ENCODE peak calls at places on chromosome 14, in six cellular contexts. E is GM10248; H is coronary artery; T is B cell; Y is heart left ventricle; Q is activated T-helper 1 cell treated with anti-CD3 and anti-CD28 coated beads, Interleukin-12 subunit alpha, Interleukin-12 subunit beta, Interleukin-2, Interleukin-4 antibody, amounts not matched to agents 30 ng/mL and 10 ng/mL and 1 ng/mL, durations not matched to agents 14 hours and 24 hours and 36 hours. O is an unnamed sample.

GRCh38 chr14:53900499-53900898 is 56.1 kb downstream of the BMP4 start:
- DNase-seq in H (no peak), T (no peak), E (no peak), Y (peak; percentile 67), Q (no peak), O (no peak)

GRCh38 chr14:20652996-20653975 is 11.8 kb upstream of the OR6S1 start:
- DNase-seq in E (peak; percentile 49), T (peak; percentile 42), Q (peak; percentile 37), Y (no peak), H (peak; percentile 36), O (no peak)

GRCh38 chr14:91417134-91417982 is at the start of gene CCDC88C:
- DNase-seq in T (peak; percentile 74), E (peak; percentile 87), Q (peak; percentile 79), H (no peak), Y (peak; percentile 65), O (peak; percentile 92)

GRCh38 chr14:36424478-36425102 is 95.4 kb downstream of the NKX2-1 start:
- DNase-seq in T (no peak), Q (no peak), H (no peak), E (no peak), Y (no peak), O (no peak)

GRCh38 chr14:91929700-91930099 is 17.8 kb downstream of the FBLN5 start:
- DNase-seq in E (no peak), Q (no peak), T (no peak), H (no peak), Y (no peak), O (no peak)

GRCh38 chr14:101819251-101819990 is 57.9 kb downstream of the PPP2R5C start:
- DNase-seq in H (no peak), Y (no peak), E (no peak), Q (peak; percentile 87), T (no peak), O (no peak)

GRCh38 chr14:32468955-32469354 is 139.9 kb downstream of the AKAP6 start:
- DNase-seq in Y (no peak), T (no peak), H (no peak), Q (no peak), E (no peak), O (no peak)

GRCh38 chr14:59407246-59407615 is 57.9 kb downstream of the GPR135 start:
- DNase-seq in H (no peak), E (no peak), T (no peak), Q (no peak), Y (no peak), O (no peak)

GRCh38 chr14:36655054-36655381 is 6.6 kb upstream of the PAX9 start:
- DNase-seq in Q (no peak), T (no peak), H (no peak), Y (no peak), E (no peak), O (no peak)

GRCh38 chr14:102967506-102967795 is 45.0 kb downstream of the AMN start:
- DNase-seq in Q (no peak), T (no peak), E (no peak), H (no peak), Y (no peak), O (no peak)

GRCh38 chr14:54213531-54213930 is 183.3 kb upstream of the CDKN3 start:
- DNase-seq in T (no peak), Q (no peak), E (no peak), Y (no peak), H (no peak), O (no peak)

GRCh38 chr14:98949506-98950135 is 322.4 kb downstream of the BCL11B start:
- DNase-seq in Y (no peak), H (peak; percentile 46), E (no peak), T (no peak), Q (no peak), O (no peak)

GRCh38 chr14:105711841-105712460 is 185.6 kb downstream of the TMEM121 start:
- DNase-seq in T (no peak), Q (no peak), H (peak; percentile 43), E (no peak), Y (no peak), O (peak; percentile 75)

GRCh38 chr14:20427231-20428009 is 8.5 kb downstream of the KLHL33 start:
- DNase-seq in E (peak; percentile 73), Y (no peak), Q (no peak), T (peak; percentile 52), H (no peak), O (no peak)

GRCh38 chr14:23379331-23380196 is 2.7 kb downstream of the CMTM5 start:
- DNase-seq in T (peak; percentile 63), Q (peak; percentile 48), H (no peak), Y (peak; percentile 70), E (peak; percentile 86), O (no peak)

GRCh38 chr14:70753518-70753953 is 55.8 kb downstream of the MAP3K9 start:
- DNase-seq in H (no peak), Q (no peak), E (no peak), T (no peak), Y (no peak), O (no peak)

GRCh38 chr14:102568115-102568614 is 24.3 kb upstream of the RCOR1 start:
- DNase-seq in T (no peak), E (no peak), Y (no peak), Q (peak; percentile 64), H (no peak), O (no peak)

GRCh38 chr14:79279645-79280399 is 931.5 kb downstream of the DIO2 start:
- DNase-seq in H (no peak), E (no peak), Y (no peak), T (no peak), Q (no peak), O (no peak)